ENCODE peak calls at places on chromosome 12, in nine cellular contexts. H is WTC11, C is dorsolateral prefrontal cortex, E is LNCaP clone FGC, O is Caco-2, X is Panc1, L is foreskin fibroblast, W is ascending aorta, K is GM10248. D is an unnamed sample.

GRCh38 chr12:68823711-68824110 is 15.7 kb downstream of the MDM2 start:
- DNase-seq in L (no peak), C (no peak), H (no peak), O (no peak), K (no peak), W (no peak), X (no peak), E (no peak), D (no peak)

GRCh38 chr12:126617312-126617711 is 1552.1 kb downstream of the AACS start:
- DNase-seq in K (no peak), C (no peak), E (no peak), O (no peak), L (no peak), X (no peak), W (no peak), H (no peak), D (peak; percentile 3)

GRCh38 chr12:780750-781379 is 28.5 kb downstream of the WNK1 start:
- DNase-seq in C (no peak), E (no peak), W (no peak), K (no peak), H (no peak), X (no peak), O (no peak), L (no peak), D (no peak)

GRCh38 chr12:112810235-112810917 is 18.8 kb downstream of the RPH3A start:
- DNase-seq in K (no peak), L (no peak), E (no peak), W (no peak), C (no peak), O (no peak), X (no peak), H (no peak), D (no peak)

GRCh38 chr12:29376118-29376517 is 4.9 kb downstream of the ERGIC2 start:
- DNase-seq in H (no peak), X (no peak), K (no peak), E (no peak), L (no peak), W (no peak), C (no peak), O (no peak), D (no peak)

GRCh38 chr12:87127272-87127671 is 871.1 kb upstream of the MGAT4C start:
- DNase-seq in X (no peak), K (no peak), H (no peak), L (peak; percentile 16), W (no peak), E (no peak), O (no peak), C (no peak), D (no peak)

GRCh38 chr12:40942326-40942725 is 245.8 kb upstream of the PDZRN4 start:
- DNase-seq in E (no peak), L (peak; percentile 2), H (no peak), K (no peak), C (no peak), O (no peak), W (no peak), X (no peak), D (no peak)

GRCh38 chr12:104057771-104058197 is 6.5 kb upstream of the HCFC2 start:
- DNase-seq in E (no peak), O (no peak), C (no peak), K (peak; percentile 27), W (no peak), L (no peak), H (no peak), X (no peak), D (peak; percentile 20)

GRCh38 chr12:31204995-31205582 is 120.9 kb downstream of the SINHCAF start:
- DNase-seq in W (no peak), H (no peak), C (no peak), L (peak; percentile 8), E (no peak), X (no peak), K (peak; percentile 34), O (no peak), D (no peak)

GRCh38 chr12:87509233-87509820 is 519.9 kb downstream of the C12orf50 start:
- DNase-seq in O (no peak), W (no peak), X (no peak), H (no peak), K (peak; percentile 8), E (no peak), C (no peak), L (peak; percentile 12), D (no peak)

GRCh38 chr12:98208846-98209245 is 306.5 kb upstream of the TMPO start:
- DNase-seq in E (no peak), W (no peak), L (no peak), H (no peak), K (no peak), O (no peak), X (no peak), C (no peak), D (no peak)

GRCh38 chr12:11978985-11979384 is 91.8 kb upstream of the BCL2L14 start:
- DNase-seq in L (peak; percentile 6), W (no peak), X (no peak), O (no peak), K (no peak), H (no peak), E (no peak), C (no peak), D (no peak)

GRCh38 chr12:53757095-53757770 is 5.5 kb upstream of the CISTR start:
- DNase-seq in O (peak; percentile 65), K (peak; percentile 89), H (peak; percentile 97), E (no peak), X (no peak), W (peak; percentile 32), L (peak; percentile 30), C (peak; percentile 84), D (peak; percentile 96)

GRCh38 chr12:131209082-131210070 is 255.7 kb downstream of the ADGRD1 start:
- DNase-seq in W (no peak), X (no peak), H (no peak), K (no peak), L (no peak), O (no peak), E (no peak), C (no peak), D (peak; percentile 33)

GRCh38 chr12:27573972-27574371 is 50.0 kb downstream of the PPFIBP1 start:
- DNase-seq in C (no peak), W (no peak), E (no peak), L (peak; percentile 98), O (no peak), H (no peak), X (no peak), K (no peak), D (no peak)

GRCh38 chr12:76878045-76878898 is 547 bp downstream of the CSRP2 start:
- DNase-seq in W (no peak), E (no peak), C (no peak), K (peak; percentile 41), X (no peak), L (no peak), H (peak; percentile 74), O (peak; percentile 60), D (peak; percentile 31)

GRCh38 chr12:131347345-131347714 is 363.6 kb upstream of the SFSWAP start:
- DNase-seq in E (no peak), H (no peak), K (no peak), X (no peak), W (no peak), L (no peak), O (no peak), C (no peak), D (no peak)

GRCh38 chr12:19430988-19431387 is 8.3 kb upstream of the AEBP2 start:
- DNase-seq in O (no peak), C (no peak), E (no peak), L (no peak), K (no peak), X (no peak), H (no peak), W (no peak), D (no peak)

GRCh38 chr12:85688837-85689236 is 147.4 kb downstream of the RASSF9 start:
- DNase-seq in C (no peak), K (no peak), H (no peak), E (no peak), W (no peak), L (no peak), O (no peak), X (no peak), D (no peak)

DNA sequence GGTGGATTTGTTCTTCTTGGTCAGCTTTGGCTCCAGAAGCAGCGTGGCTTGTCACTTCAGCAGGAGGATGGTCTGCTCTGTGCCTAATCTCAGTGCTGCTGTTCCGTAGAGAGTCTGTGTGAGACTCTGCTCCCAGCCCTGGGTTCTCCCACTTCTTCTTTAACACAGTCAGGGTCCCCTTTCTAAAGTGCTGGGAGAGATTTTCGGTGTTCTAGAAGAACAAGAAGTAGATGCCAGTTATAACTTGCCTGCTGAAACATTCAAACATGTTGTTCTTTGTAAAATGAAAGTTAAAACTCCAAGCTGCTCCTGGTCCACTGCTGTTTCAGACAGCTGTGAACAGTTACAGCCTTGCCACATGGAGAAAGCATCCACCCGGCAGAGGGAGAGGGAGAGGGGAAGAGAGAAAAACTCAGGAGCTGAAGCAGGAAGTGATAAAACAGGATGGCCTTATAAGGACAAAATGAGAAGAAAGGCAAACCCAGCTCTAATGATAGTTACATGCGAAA is 55.2 kb upstream of the CERS5 start:
- DNase-seq in E (no peak), K (peak; percentile 50), H (peak; percentile 31), C (no peak), O (peak; percentile 33), W (no peak), X (peak; percentile 87), L (peak; percentile 86), D (no peak)
- TF ChIP-seq CTCF in E (no peak), K (no peak), H (no peak), C (peak; percentile 42), O (peak; percentile 17), W (no peak), X (no peak), L (peak; percentile 20), D (no peak)

DNA sequence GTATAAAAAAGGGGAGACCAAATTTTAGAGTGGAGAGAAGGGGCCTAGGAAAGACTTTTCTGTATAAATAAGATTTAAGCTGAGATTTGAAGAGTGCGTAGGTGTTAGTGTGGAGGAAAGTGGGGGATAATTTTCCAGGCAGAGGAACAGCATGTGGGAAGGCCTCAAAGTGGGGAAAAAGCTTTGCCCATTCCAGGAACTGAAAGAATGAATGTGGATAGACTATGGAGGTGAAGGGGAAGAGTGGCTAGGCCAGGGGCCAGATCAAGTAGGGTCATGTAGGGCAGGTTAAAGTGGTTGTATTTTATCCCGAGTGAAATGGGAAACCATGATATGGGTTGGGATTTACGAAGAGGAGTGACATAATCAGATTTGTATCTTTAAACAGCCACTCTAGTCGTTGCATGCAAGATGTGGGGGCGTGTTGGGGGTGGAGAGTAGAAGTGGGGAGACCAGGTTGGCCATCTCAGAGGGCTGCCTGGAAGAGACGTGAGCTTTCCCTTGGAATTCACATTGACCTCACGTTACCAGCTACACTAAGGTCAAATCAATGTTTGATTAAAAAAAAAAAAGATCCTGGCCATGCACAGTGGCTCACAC is 3.3 kb downstream of the ZNF664 start:
- DNase-seq in O (no peak), L (no peak), X (no peak), H (no peak), W (no peak), C (no peak), E (no peak), K (no peak), D (no peak)
- TF ChIP-seq CTCF in O (no peak), L (no peak), X (no peak), H (no peak), W (no peak), C (no peak), E (no peak), K (no peak), D (no peak)

GRCh38 chr12:118986043-118986442 is 4.7 kb downstream of the SRRM4 start:
- DNase-seq in L (no peak), C (no peak), H (peak; percentile 29), E (no peak), O (no peak), X (no peak), K (no peak), W (no peak), D (no peak)
- TF ChIP-seq CTCF in L (no peak), C (no peak), H (no peak), E (no peak), O (no peak), X (no peak), K (no peak), W (no peak), D (no peak)

GRCh38 chr12:55820679-55821078 is 2.8 kb downstream of the ORMDL2 start:
- DNase-seq in E (no peak), X (no peak), O (no peak), L (no peak), C (no peak), K (no peak), W (no peak), H (no peak), D (no peak)
- TF ChIP-seq CTCF in E (peak; percentile 3), X (peak; percentile 51), O (peak; percentile 23), L (peak; percentile 23), C (no peak), K (peak; percentile 15), W (no peak), H (no peak), D (no peak)

D was measured in activated CD8-positive, alpha-beta T cell treated with anti-CD3 and anti-CD28 coated beads for 36 hours.